ENCODE peak calls at places on chromosomes 2 and 18, in five cellular contexts. J, L, H, W and M are unnamed samples.
A peak's percentile ranks its signal among the peaks of the same experiment; 100 is the strongest.

GRCh38 chr2:191148766-191149165 is 2.0 kb downstream of the STAT4 start:
- DNase-seq in L (no peak), W (no peak), J (no peak), H (no peak), M (no peak)

GRCh38 chr18:22451796-22452195 is 34.1 kb upstream of the CTAGE1 start:
- DNase-seq in W (no peak), H (no peak), J (no peak), L (no peak), M (no peak)

GRCh38 chr18:48877941-48878340 is 72.8 kb downstream of the SMAD7 start:
- DNase-seq in H (no peak), J (no peak), L (no peak), W (no peak), M (no peak)

GRCh38 chr2:196131384-196131861 is 40.0 kb downstream of the STK17B start:
- DNase-seq in H (peak; percentile 48), W (no peak), L (peak; percentile 77), J (no peak), M (peak; percentile 29)

GRCh38 chr2:84991404-84992151 is 20.6 kb downstream of the KCMF1 start:
- DNase-seq in W (no peak), L (no peak), H (no peak), J (no peak), M (no peak)

GRCh38 chr2:9914384-9915065 is 37.0 kb upstream of the GRHL1 start:
- DNase-seq in L (no peak), W (no peak), J (no peak), H (no peak), M (no peak)

GRCh38 chr2:201930043-201930442 is 103.6 kb upstream of the FZD7 start:
- DNase-seq in L (no peak), W (no peak), H (no peak), J (no peak), M (no peak)

GRCh38 chr2:173353556-173353955 is 1.1 kb upstream of the CDCA7 start:
- DNase-seq in J (no peak), W (no peak), L (no peak), H (no peak), M (no peak)

GRCh38 chr18:36628435-36629094 is 200.2 kb downstream of the TPGS2 start:
- DNase-seq in H (no peak), L (no peak), J (no peak), W (no peak), M (no peak)

GRCh38 chr2:107094450-107094986 is 208.6 kb upstream of the ST6GAL2 start:
- DNase-seq in L (no peak), J (no peak), H (no peak), W (no peak), M (no peak)

GRCh38 chr2:41061371-41061770 is 609.5 kb upstream of the SLC8A1 start:
- DNase-seq in L (no peak), W (no peak), H (no peak), J (no peak), M (no peak)

GRCh38 chr2:234437642-234438321 is 59.1 kb downstream of the ARL4C start:
- DNase-seq in L (no peak), H (no peak), W (no peak), J (no peak), M (no peak)

GRCh38 chr2:216606551-216607527 is 26.4 kb upstream of the IGFBP2 start:
- DNase-seq in W (no peak), H (no peak), L (peak; percentile 68), J (no peak), M (no peak)

GRCh38 chr2:30109856-30110255 is 37.0 kb upstream of the YPEL5 start:
- DNase-seq in H (no peak), L (no peak), W (no peak), J (no peak), M (no peak)

GRCh38 chr2:157691695-157692094 is 63.0 kb upstream of the ACVR1C start:
- DNase-seq in H (no peak), W (no peak), J (no peak), L (no peak), M (no peak)

GRCh38 chr2:145484443-145485086 is 964.6 kb upstream of the ZEB2 start:
- DNase-seq in W (no peak), J (no peak), H (no peak), L (no peak), M (no peak)

GRCh38 chr18:79203017-79203605 is 133.9 kb downstream of the ATP9B start:
- DNase-seq in L (no peak), J (no peak), H (no peak), W (no peak), M (no peak)

GRCh38 chr2:161048317-161048716 is 111.9 kb upstream of the TANK start:
- DNase-seq in W (no peak), J (no peak), L (no peak), H (no peak), M (no peak)

GRCh38 chr2:72003796-72004195 is 143.9 kb downstream of the CYP26B1 start:
- DNase-seq in H (no peak), L (no peak), W (no peak), J (no peak), M (no peak)

GRCh38 chr2:6883448-6884122 is 6.0 kb downstream of the RSAD2 start:
- DNase-seq in W (no peak), L (no peak), H (no peak), J (no peak), M (no peak)

GRCh38 chr2:199460101-199460671 is 2.4 kb upstream of the SATB2 start:
- DNase-seq in W (no peak), J (no peak), L (no peak), H (no peak), M (no peak)

DNA sequence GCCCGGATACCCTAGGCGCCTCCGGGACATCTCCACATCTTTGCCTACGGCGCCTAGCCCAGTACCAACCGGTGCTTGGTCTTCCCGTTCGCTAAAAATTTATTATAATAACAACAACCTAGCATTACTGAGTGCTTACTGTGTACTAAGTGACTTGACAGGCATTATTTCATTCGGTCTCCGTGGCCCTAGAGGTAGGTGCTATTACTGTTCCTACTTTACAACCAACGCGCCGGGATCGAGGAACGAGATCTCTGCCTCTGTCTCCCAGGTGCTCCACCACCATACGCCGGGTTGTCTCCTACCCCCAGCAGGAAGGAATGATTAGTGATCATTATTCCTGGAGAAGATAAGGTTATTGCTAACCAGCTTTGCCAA is 657 bp upstream of the BIN1 start:
- DNase-seq in W (peak; percentile 6), L (no peak), J (no peak), H (no peak), M (peak; percentile 26)
- TF ChIP-seq CTCF in W (no peak), L (no peak), J (no peak), H (no peak), M (no peak)

DNA sequence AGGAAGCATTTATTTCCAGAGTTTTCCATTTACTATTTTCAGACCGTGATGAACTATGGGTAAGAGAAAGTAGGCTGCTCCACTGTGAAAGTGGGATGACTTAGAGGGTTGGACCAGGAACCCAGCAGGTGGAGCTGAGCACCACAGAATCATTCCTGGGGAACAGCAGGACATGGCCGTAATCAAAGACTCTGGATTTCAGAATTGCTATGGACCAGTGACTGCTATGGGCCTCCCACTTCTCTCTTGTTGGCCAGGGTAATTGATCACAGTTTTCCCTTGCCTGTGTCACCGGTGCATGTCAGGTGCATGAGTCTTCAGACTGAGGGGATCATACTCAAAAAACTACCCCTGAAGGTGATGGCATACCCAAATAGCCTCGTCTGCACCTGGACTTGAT is 90.6 kb upstream of the GPC1 start:
- DNase-seq in H (no peak), W (no peak), J (no peak), L (no peak), M (no peak)
- TF ChIP-seq CTCF in H (no peak), W (no peak), J (no peak), L (no peak), M (no peak)

GRCh38 chr2:32937602-32938450 is 8.9 kb upstream of the LTBP1 start:
- DNase-seq in L (no peak), H (no peak), W (no peak), J (no peak), M (no peak)
- TF ChIP-seq CTCF in L (no peak), H (no peak), W (no peak), J (no peak), M (no peak)

GRCh38 chr18:24825397-24825796 is 365.0 kb downstream of the HRH4 start:
- DNase-seq in L (no peak), J (no peak), H (no peak), W (no peak), M (no peak)

GRCh38 chr18:24826605-24827004 is 366.2 kb downstream of the HRH4 start:
- DNase-seq in W (no peak), H (no peak), L (no peak), J (no peak), M (no peak)

GRCh38 chr18:24831091-24831490 is 370.7 kb downstream of the HRH4 start:
- DNase-seq in W (no peak), J (no peak), L (no peak), H (no peak), M (no peak)

GRCh38 chr18:24831871-24832665 is 371.6 kb downstream of the HRH4 start:
- DNase-seq in L (no peak), J (no peak), W (no peak), H (no peak), M (no peak)

DNA sequence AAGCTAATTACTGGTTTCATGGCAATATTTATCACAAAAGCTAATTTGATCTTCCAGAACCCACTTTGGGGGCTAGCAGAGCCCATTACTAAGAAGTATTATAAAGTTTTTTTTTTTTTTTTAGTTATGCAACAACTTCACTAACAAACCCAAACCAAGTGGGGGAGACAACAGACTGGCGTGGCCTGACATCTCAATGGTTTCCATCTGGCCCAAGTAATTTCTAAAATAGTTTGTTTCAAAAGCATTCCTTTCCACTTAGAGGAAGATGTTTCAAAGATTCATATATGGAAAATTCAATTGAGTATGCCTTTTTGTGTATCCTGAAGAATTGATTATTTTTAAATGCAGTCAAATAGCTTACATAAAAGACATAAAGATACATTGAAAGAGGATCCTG is 367.1 kb downstream of the HRH4 start:
- DNase-seq in H (no peak), J (no peak), W (no peak), L (no peak), M (no peak)
- TF ChIP-seq CTCF in H (no peak), J (no peak), W (no peak), L (no peak), M (no peak)

GRCh38 chr2:15943378-15943851 is 3.1 kb downstream of the MYCN start:
- DNase-seq in W (peak; percentile 56), H (peak; percentile 47), L (no peak), J (no peak), M (no peak)
- TF ChIP-seq CTCF in W (peak; percentile 80), H (no peak), L (no peak), J (peak; percentile 32), M (no peak)

GRCh38 chr2:226615891-226616290 is 183.7 kb downstream of the IRS1 start:
- DNase-seq in J (no peak), W (no peak), H (no peak), L (no peak), M (no peak)
- TF ChIP-seq CTCF in J (no peak), W (no peak), H (no peak), L (no peak), M (no peak)